ENCODE peak calls at places on chromosome 4, in six cellular contexts. Y, N, V, Q, C and D are unnamed samples.

GRCh38 chr4:83138979-83139378 is 24.4 kb upstream of the PLAC8 start:
- DNase-seq in N (no peak), C (no peak), Y (no peak), Q (no peak), V (no peak), D (peak)

GRCh38 chr4:74444891-74445642 is at the start of gene AREG:
- DNase-seq in N (peak), Q (peak), Y (peak), C (peak), V (peak), D (peak)

GRCh38 chr4:1410491-1411325 is 4.5 kb upstream of the NKX1-1 start:
- DNase-seq in Q (peak), C (peak), Y (peak), V (peak), N (peak), D (no peak)

GRCh38 chr4:142427456-142427855 is 418.6 kb downstream of the INPP4B start:
- DNase-seq in Y (no peak), V (no peak), Q (no peak), N (no peak), C (no peak), D (no peak)

GRCh38 chr4:19657856-19658255 is 593.8 kb upstream of the SLIT2 start:
- DNase-seq in Y (no peak), Q (no peak), N (no peak), V (no peak), C (no peak), D (no peak)

GRCh38 chr4:67699603-67700002 is 1.4 kb downstream of the UBA6 start:
- DNase-seq in Y (no peak), C (no peak), Q (no peak), V (no peak), N (no peak), D (no peak)

GRCh38 chr4:55758081-55758480 is 61.5 kb upstream of the EXOC1L start:
- DNase-seq in Q (no peak), Y (no peak), N (peak), C (no peak), V (no peak), D (no peak)

GRCh38 chr4:64584981-64585557 is 175.8 kb upstream of the TECRL start:
- DNase-seq in Y (peak), V (no peak), Q (no peak), C (no peak), N (peak), D (peak)

GRCh38 chr4:162461952-162462351 is 298.2 kb upstream of the FSTL5 start:
- DNase-seq in V (no peak), Q (no peak), C (no peak), N (peak), Y (no peak), D (peak)

GRCh38 chr4:101961144-101961543 is 170.6 kb downstream of the BANK1 start:
- DNase-seq in V (peak), C (no peak), Q (no peak), Y (no peak), N (peak), D (no peak)

GRCh38 chr4:184408711-184409081 is 65.7 kb downstream of the IRF2 start:
- DNase-seq in N (no peak), Y (no peak), C (no peak), V (no peak), Q (no peak), D (no peak)

GRCh38 chr4:184406915-184407314 is 67.4 kb downstream of the IRF2 start:
- DNase-seq in Y (no peak), C (peak), Q (no peak), V (no peak), N (no peak), D (peak)

GRCh38 chr4:184409502-184409901 is 64.8 kb downstream of the IRF2 start:
- DNase-seq in C (no peak), V (no peak), Q (no peak), Y (no peak), N (no peak), D (no peak)

GRCh38 chr4:184409911-184410692 is 64.2 kb downstream of the IRF2 start:
- DNase-seq in N (no peak), Q (peak), V (no peak), Y (no peak), C (no peak), D (peak)

GRCh38 chr4:184408021-184408710 is 66.2 kb downstream of the IRF2 start:
- DNase-seq in N (peak), Y (no peak), V (no peak), Q (no peak), C (no peak), D (no peak)
- H3K27ac ChIP-seq in N (no peak), Y (peak), V (no peak), Q (no peak), C (peak), D (peak)

GRCh38 chr4:89293299-89293698 is 14.3 kb downstream of the GPRIN3 start:
- DNase-seq in Y (no peak), Q (no peak), C (no peak), N (no peak), V (no peak), D (peak)
- H3K27ac ChIP-seq in Y (no peak), Q (peak), C (peak), N (no peak), V (no peak), D (peak)

GRCh38 chr4:164177186-164177585 is 576.7 kb upstream of the SMIM31 start:
- DNase-seq in Q (no peak), Y (no peak), N (no peak), C (no peak), V (no peak), D (no peak)

GRCh38 chr4:164177753-164178152 is 576.2 kb upstream of the SMIM31 start:
- DNase-seq in N (no peak), C (no peak), V (no peak), Q (no peak), Y (no peak), D (no peak)
- H3K27ac ChIP-seq in N (no peak), C (no peak), V (no peak), Q (no peak), Y (no peak), D (no peak)

GRCh38 chr4:8384397-8385060 is 56.0 kb downstream of the ACOX3 start:
- DNase-seq in Y (no peak), N (no peak), V (no peak), Q (no peak), C (no peak), D (no peak)
- H3K27ac ChIP-seq in Y (no peak), N (no peak), V (no peak), Q (no peak), C (peak), D (no peak)

GRCh38 chr4:69408451-69408850 is 87.3 kb downstream of the UGT2B4 start:
- DNase-seq in N (no peak), Q (no peak), C (no peak), Y (no peak), V (no peak), D (no peak)
- H3K27ac ChIP-seq in N (no peak), Q (no peak), C (no peak), Y (no peak), V (no peak), D (no peak)

GRCh38 chr4:37157403-37158167 is 87.0 kb upstream of the NWD2 start:
- DNase-seq in V (no peak), C (no peak), N (no peak), Q (no peak), Y (no peak), D (no peak)
- H3K27ac ChIP-seq in V (no peak), C (no peak), N (no peak), Q (no peak), Y (no peak), D (no peak)